ENCODE peak calls at places on chromosome 12, in five cellular contexts. One of them, this sample, is unnamed.

GRCh38 chr12:6821271-6821673 is 349 bp upstream of the GPR162 start:
- DNase-seq in body of pancreas: peak
- DNase-seq in HepG2: no peak
- DNase-seq in transverse colon: peak
- DNase-seq in endothelial cell of umbilical vein: peak
- DNase-seq in this sample: peak

GRCh38 chr12:51171884-51172514 is 936 bp downstream of the TFCP2 start:
- DNase-seq in body of pancreas: peak
- DNase-seq in HepG2: peak
- DNase-seq in transverse colon: peak
- DNase-seq in endothelial cell of umbilical vein: peak
- DNase-seq in this sample: no peak

GRCh38 chr12:16008442-16008841 is 97.3 kb downstream of the DERA start:
- DNase-seq in body of pancreas: no peak
- DNase-seq in HepG2: no peak
- DNase-seq in transverse colon: no peak
- DNase-seq in endothelial cell of umbilical vein: no peak
- DNase-seq in this sample: no peak

GRCh38 chr12:104279164-104279563 is 24.4 kb upstream of the EID3 start:
- DNase-seq in body of pancreas: no peak
- DNase-seq in HepG2: no peak
- DNase-seq in transverse colon: no peak
- DNase-seq in endothelial cell of umbilical vein: no peak
- DNase-seq in this sample: no peak

GRCh38 chr12:99154264-99154982 is 493.1 kb upstream of the GARIN6 start:
- DNase-seq in body of pancreas: peak
- DNase-seq in HepG2: no peak
- DNase-seq in transverse colon: no peak
- DNase-seq in endothelial cell of umbilical vein: no peak
- DNase-seq in this sample: no peak

GRCh38 chr12:4440187-4440941 is 5.3 kb downstream of the FGF6 start:
- DNase-seq in body of pancreas: no peak
- DNase-seq in HepG2: no peak
- DNase-seq in transverse colon: no peak
- DNase-seq in endothelial cell of umbilical vein: no peak
- DNase-seq in this sample: no peak

GRCh38 chr12:55816876-55817351 is 610 bp downstream of the SARNP start:
- DNase-seq in body of pancreas: no peak
- DNase-seq in HepG2: no peak
- DNase-seq in transverse colon: no peak
- DNase-seq in endothelial cell of umbilical vein: peak
- DNase-seq in this sample: no peak

GRCh38 chr12:19869413-19869812 is 430.1 kb downstream of the AEBP2 start:
- DNase-seq in body of pancreas: no peak
- DNase-seq in HepG2: no peak
- DNase-seq in transverse colon: no peak
- DNase-seq in endothelial cell of umbilical vein: peak
- DNase-seq in this sample: no peak

GRCh38 chr12:96073346-96074336 is 38.3 kb upstream of the LTA4H start:
- DNase-seq in body of pancreas: no peak
- DNase-seq in HepG2: no peak
- DNase-seq in transverse colon: no peak
- DNase-seq in endothelial cell of umbilical vein: no peak
- DNase-seq in this sample: no peak

GRCh38 chr12:116916714-116917114 is 6.0 kb downstream of the FBXW8 start:
- DNase-seq in body of pancreas: peak
- DNase-seq in HepG2: peak
- DNase-seq in transverse colon: peak
- DNase-seq in endothelial cell of umbilical vein: peak
- DNase-seq in this sample: no peak

GRCh38 chr12:46585854-46586621 is 213.5 kb upstream of the SLC38A2 start:
- DNase-seq in body of pancreas: peak
- DNase-seq in HepG2: peak
- DNase-seq in transverse colon: peak
- DNase-seq in endothelial cell of umbilical vein: peak
- DNase-seq in this sample: no peak

GRCh38 chr12:43776498-43776897 is 17.7 kb downstream of the IRAK4 start:
- DNase-seq in body of pancreas: no peak
- DNase-seq in HepG2: peak
- DNase-seq in transverse colon: no peak
- DNase-seq in endothelial cell of umbilical vein: peak
- DNase-seq in this sample: no peak

GRCh38 chr12:62860501-62861156 is 74.3 kb downstream of the PPM1H start:
- DNase-seq in body of pancreas: no peak
- DNase-seq in HepG2: no peak
- DNase-seq in transverse colon: no peak
- DNase-seq in endothelial cell of umbilical vein: no peak
- DNase-seq in this sample: no peak

GRCh38 chr12:27969011-27969900 is 3.3 kb downstream of the PTHLH start:
- DNase-seq in body of pancreas: no peak
- DNase-seq in HepG2: no peak
- DNase-seq in transverse colon: no peak
- DNase-seq in endothelial cell of umbilical vein: peak
- DNase-seq in this sample: no peak

GRCh38 chr12:810635-811415 is 58.4 kb downstream of the WNK1 start:
- DNase-seq in body of pancreas: no peak
- DNase-seq in HepG2: no peak
- DNase-seq in transverse colon: no peak
- DNase-seq in endothelial cell of umbilical vein: no peak
- DNase-seq in this sample: no peak

GRCh38 chr12:6964605-6965025 is 5.8 kb downstream of the PHB2 start:
- DNase-seq in body of pancreas: no peak
- DNase-seq in HepG2: no peak
- DNase-seq in transverse colon: no peak
- DNase-seq in endothelial cell of umbilical vein: no peak
- DNase-seq in this sample: no peak

DNA sequence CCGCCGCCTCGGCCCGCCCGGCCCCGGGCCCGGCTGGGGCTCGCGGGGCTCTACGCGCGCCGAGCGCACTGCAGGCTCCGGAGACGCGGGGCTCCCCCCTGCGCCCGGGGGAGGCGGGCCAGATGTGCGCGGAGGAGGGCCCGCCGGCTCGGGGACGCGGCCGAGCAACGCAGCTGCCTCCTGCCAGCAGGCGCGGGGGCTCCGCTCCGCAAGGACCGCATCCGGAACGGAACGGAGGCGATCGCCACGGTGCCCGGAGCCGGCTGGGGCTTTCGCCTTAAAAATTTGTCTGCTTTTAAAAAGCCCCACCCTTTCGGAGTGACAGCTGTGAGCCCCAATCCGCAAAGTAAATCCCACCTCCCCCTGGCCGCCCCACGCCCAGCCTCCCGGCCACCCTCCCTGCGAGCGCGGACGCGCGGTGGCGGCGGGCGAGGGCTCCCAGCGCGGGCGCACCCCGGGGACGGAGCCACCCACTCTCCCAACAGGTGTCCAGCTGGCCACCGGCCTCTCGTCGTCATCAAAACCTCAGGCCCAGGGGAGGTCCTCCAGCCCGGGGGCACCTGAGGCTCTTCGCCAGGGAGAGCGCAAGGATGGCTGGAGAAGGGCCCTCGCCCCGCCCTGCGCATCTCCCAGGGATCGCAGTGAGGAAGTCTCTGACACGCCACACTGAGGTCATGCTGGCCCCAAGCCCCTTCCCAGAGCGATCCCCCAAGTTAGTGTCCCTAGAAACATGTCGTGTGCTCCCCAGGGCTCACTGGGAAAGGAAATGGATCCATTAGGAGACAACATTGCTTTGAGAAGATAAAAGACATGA is at the start of gene TMEM132D:
- DNase-seq in body of pancreas: no peak
- DNase-seq in HepG2: no peak
- DNase-seq in transverse colon: no peak
- DNase-seq in endothelial cell of umbilical vein: no peak
- DNase-seq in this sample: no peak
- H3K4me3 ChIP-seq in body of pancreas: no peak
- H3K4me3 ChIP-seq in HepG2: no peak
- H3K4me3 ChIP-seq in transverse colon: no peak
- H3K4me3 ChIP-seq in endothelial cell of umbilical vein: no peak
- H3K4me3 ChIP-seq in this sample: no peak

GRCh38 chr12:90938451-90938850 is 16.5 kb downstream of the CCER1 start:
- DNase-seq in body of pancreas: no peak
- DNase-seq in HepG2: no peak
- DNase-seq in transverse colon: no peak
- DNase-seq in endothelial cell of umbilical vein: peak
- DNase-seq in this sample: no peak
- TF ChIP-seq POLR2A in body of pancreas: no peak
- TF ChIP-seq POLR2A in HepG2: no peak
- TF ChIP-seq POLR2A in transverse colon: no peak
- TF ChIP-seq POLR2A in endothelial cell of umbilical vein: no peak
- TF ChIP-seq POLR2A in this sample: no peak

DNA sequence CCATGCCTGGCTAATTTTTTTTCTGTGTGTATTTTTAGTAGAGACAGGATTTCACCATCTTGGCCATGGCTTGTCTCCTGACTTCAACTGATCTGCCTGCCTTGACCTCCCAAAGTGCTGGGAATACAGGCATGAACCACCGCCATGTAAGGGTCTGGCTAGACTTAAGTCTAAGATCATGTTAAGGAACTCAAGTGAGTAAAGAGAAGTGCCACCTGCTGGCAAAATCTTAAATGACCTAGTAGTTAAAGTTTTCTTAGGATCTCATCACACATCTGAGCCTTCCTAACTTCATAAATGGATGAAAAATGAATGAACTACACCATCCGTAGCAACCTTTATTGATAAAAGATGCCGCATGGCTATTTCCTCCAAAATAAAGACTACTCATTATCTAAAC is 1.7 kb upstream of the C12orf56 start:
- DNase-seq in body of pancreas: peak
- DNase-seq in HepG2: no peak
- DNase-seq in transverse colon: no peak
- DNase-seq in endothelial cell of umbilical vein: peak
- DNase-seq in this sample: no peak
- TF ChIP-seq CTCF in body of pancreas: no peak
- TF ChIP-seq CTCF in HepG2: peak
- TF ChIP-seq CTCF in transverse colon: peak
- TF ChIP-seq CTCF in endothelial cell of umbilical vein: peak
- TF ChIP-seq CTCF in this sample: no peak

DNA sequence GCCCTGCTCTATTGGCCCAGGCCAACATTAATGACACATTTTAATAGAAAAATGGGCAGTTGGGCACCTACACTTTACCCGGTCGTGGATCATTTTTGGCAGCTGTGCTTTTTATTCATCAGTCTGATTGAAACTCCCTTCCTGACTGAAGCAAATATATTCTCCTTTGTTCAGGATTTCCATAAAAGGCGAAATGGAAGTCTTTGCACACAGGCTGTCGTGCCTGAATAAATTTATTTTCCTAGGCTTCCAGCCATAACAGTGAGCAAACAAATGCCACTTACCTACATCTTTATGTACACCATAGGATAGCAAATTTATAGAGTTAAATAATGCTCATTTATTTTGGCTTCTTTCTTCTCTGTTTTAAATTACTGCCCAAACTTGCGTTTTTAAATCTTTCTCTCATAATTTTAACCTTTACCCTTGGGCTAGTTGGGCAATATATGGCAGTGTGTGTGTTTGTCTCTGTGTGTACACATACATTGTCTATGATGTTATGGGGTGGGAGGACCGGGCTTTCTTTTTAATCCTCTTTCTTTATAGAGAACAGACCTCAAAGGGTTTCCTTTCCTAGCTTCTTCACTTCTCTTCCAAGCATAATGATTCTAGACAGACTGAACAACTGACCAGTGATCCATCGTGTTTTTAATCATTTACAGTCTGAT is 480.8 kb upstream of the DCN start:
- DNase-seq in body of pancreas: no peak
- DNase-seq in HepG2: no peak
- DNase-seq in transverse colon: no peak
- DNase-seq in endothelial cell of umbilical vein: peak
- DNase-seq in this sample: no peak
- H3K4me3 ChIP-seq in body of pancreas: no peak
- H3K4me3 ChIP-seq in HepG2: no peak
- H3K4me3 ChIP-seq in transverse colon: no peak
- H3K4me3 ChIP-seq in endothelial cell of umbilical vein: no peak
- H3K4me3 ChIP-seq in this sample: no peak

DNA sequence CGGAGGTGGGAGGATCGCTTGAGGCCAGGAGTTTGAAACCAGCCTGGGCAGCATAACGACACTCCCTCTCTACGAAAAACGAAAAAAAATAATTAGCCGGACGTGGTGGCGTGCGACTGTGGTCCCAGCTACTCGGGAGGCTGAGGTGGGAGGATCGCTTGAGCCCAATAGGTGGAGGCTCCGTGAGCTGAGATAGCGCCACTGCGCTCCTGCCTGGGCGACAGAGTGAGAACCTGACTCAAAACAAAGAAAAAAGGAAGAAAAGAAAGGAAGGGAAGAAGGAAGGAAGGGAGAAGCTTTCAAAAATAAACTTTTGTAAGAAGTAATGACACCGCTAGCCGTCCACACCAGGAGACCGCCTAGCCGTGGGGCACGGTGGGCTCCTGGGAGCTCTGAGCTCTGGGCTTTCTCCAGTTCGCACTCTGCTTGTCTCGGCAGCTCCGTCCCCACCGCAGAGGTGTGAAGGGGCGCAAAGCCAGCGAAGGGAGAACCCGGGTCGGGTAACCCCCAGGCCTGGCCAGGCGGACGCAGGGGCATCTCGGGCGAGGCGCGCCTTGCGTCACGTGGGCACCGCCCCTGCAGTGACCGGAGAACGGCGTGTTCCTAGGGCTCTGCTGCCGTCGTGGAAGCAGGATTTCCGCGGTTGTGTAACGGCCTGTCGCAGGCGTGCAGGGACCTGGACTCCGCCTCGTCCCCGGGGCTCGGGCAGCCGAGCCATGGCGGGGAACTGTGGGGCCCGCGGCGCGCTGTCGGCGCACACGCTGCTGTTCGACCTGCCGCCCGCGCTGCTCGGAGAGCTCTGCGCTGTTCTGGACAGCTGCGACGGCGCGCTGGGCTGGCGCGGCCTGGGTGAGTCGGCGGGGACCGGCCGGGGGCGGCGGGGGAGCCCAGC is at the start of gene IRAK3:
- DNase-seq in body of pancreas: peak
- DNase-seq in HepG2: no peak
- DNase-seq in transverse colon: peak
- DNase-seq in endothelial cell of umbilical vein: peak
- DNase-seq in this sample: peak
- TF ChIP-seq POLR2A in body of pancreas: peak
- TF ChIP-seq POLR2A in HepG2: no peak
- TF ChIP-seq POLR2A in transverse colon: peak
- TF ChIP-seq POLR2A in endothelial cell of umbilical vein: peak
- TF ChIP-seq POLR2A in this sample: peak

This sample was measured in gastrocnemius medialis.